ENCODE peak calls at places on chromosomes 11 and 22, in six cellular contexts. U is pancreas, I is lower lobe of right lung, D is HFF-Myc, F is glutamatergic neuron, S is GM10248. B is an unnamed sample.

GRCh38 chr22:41256254-41256897 is 15.6 kb upstream of the CHADL start:
- DNase-seq in U (no peak), D (peak; percentile 17), I (no peak), F (no peak), S (no peak), B (no peak)

GRCh38 chr11:119108151-119108856 is 1.2 kb downstream of the C2CD2L start:
- DNase-seq in I (peak; percentile 69), F (no peak), D (no peak), U (peak; percentile 42), S (peak; percentile 51), B (no peak)

GRCh38 chr22:50702261-50702671 is 29.6 kb downstream of the SHANK3 start:
- DNase-seq in D (no peak), F (peak; percentile 10), I (peak; percentile 30), U (no peak), S (no peak), B (no peak)

GRCh38 chr22:49108636-49109315 is 718.9 kb downstream of the BRD1 start:
- DNase-seq in F (no peak), S (no peak), D (no peak), I (no peak), U (no peak), B (no peak)

GRCh38 chr11:2807276-2807681 is 78.3 kb downstream of the CDKN1C start:
- DNase-seq in I (peak; percentile 84), D (no peak), F (peak; percentile 28), S (no peak), U (peak; percentile 79), B (no peak)

GRCh38 chr22:39144101-39144815 is 8.2 kb downstream of the CBX7 start:
- DNase-seq in D (no peak), S (peak; percentile 77), I (peak; percentile 61), U (no peak), F (no peak), B (no peak)

GRCh38 chr11:69238562-69239319 is 55.2 kb upstream of the MYEOV start:
- DNase-seq in U (no peak), S (peak; percentile 44), F (no peak), I (no peak), D (no peak), B (no peak)

GRCh38 chr11:2899080-2899783 is 13.7 kb upstream of the CDKN1C start:
- DNase-seq in F (no peak), I (peak; percentile 67), U (no peak), D (no peak), S (no peak), B (no peak)

GRCh38 chr11:102430158-102430836 is 22.3 kb downstream of the TMEM123 start:
- DNase-seq in U (no peak), F (no peak), I (no peak), D (no peak), S (peak; percentile 60), B (no peak)

GRCh38 chr11:119056397-119056999 is 507 bp downstream of the HYOU1 start:
- DNase-seq in F (peak; percentile 39), I (peak; percentile 65), D (no peak), U (peak; percentile 60), S (peak; percentile 39), B (peak; percentile 44)

GRCh38 chr11:62599069-62599696 is 2.5 kb downstream of the MTA2 start:
- DNase-seq in D (peak; percentile 98), F (peak; percentile 92), I (peak; percentile 93), S (peak; percentile 93), U (peak; percentile 85), B (peak; percentile 78)

GRCh38 chr22:44668190-44668885 is 33.7 kb upstream of the PRR5 start:
- DNase-seq in S (no peak), I (peak; percentile 48), F (no peak), D (no peak), U (no peak), B (peak; percentile 61)

GRCh38 chr22:50276143-50276542 is 6.0 kb upstream of the MAPK11 start:
- DNase-seq in U (peak; percentile 59), S (peak; percentile 65), I (peak; percentile 88), F (peak; percentile 70), D (no peak), B (peak; percentile 52)

GRCh38 chr11:112693781-112694180 is 267.4 kb upstream of the NCAM1 start:
- DNase-seq in I (no peak), U (no peak), D (no peak), S (no peak), F (no peak), B (no peak)

GRCh38 chr11:119625206-119625988 is 103.6 kb downstream of the NECTIN1 start:
- DNase-seq in S (no peak), F (no peak), D (no peak), I (no peak), U (no peak), B (no peak)

GRCh38 chr11:85685131-85685819 is 720 bp downstream of the CCDC89 start:
- DNase-seq in D (no peak), F (peak; percentile 22), I (peak; percentile 48), S (no peak), U (no peak), B (no peak)

GRCh38 chr11:3370268-3370870 is 8.6 kb downstream of the ZNF195 start:
- DNase-seq in S (no peak), D (no peak), F (no peak), I (no peak), U (no peak), B (no peak)

GRCh38 chr22:24834845-24835570 is 29.0 kb downstream of the SGSM1 start:
- DNase-seq in D (no peak), F (no peak), I (no peak), U (peak; percentile 34), S (no peak), B (peak; percentile 40)

GRCh38 chr22:45777046-45777851 is 105.6 kb downstream of the ATXN10 start:
- DNase-seq in U (no peak), D (peak; percentile 35), F (no peak), S (no peak), I (no peak), B (no peak)

GRCh38 chr11:47147250-47147649 is 29.4 kb downstream of the ARFGAP2 start:
- DNase-seq in I (no peak), F (no peak), S (no peak), U (no peak), D (no peak), B (no peak)

GRCh38 chr11:3156282-3156660 is 8.8 kb downstream of the OSBPL5 start:
- DNase-seq in U (no peak), S (no peak), F (peak; percentile 10), D (peak; percentile 52), I (no peak), B (no peak)

GRCh38 chr11:123798513-123799252 is 7.5 kb downstream of the OR6M1 start:
- DNase-seq in D (no peak), I (no peak), F (no peak), S (no peak), U (peak; percentile 37), B (no peak)

GRCh38 chr11:55949330-55949729 is 13.1 kb upstream of the OR5I1 start:
- DNase-seq in D (no peak), I (no peak), F (no peak), U (no peak), S (no peak), B (no peak)
- TF ChIP-seq CTCF in D (no peak), I (no peak), F (no peak), U (no peak), S (no peak), B (no peak)

DNA sequence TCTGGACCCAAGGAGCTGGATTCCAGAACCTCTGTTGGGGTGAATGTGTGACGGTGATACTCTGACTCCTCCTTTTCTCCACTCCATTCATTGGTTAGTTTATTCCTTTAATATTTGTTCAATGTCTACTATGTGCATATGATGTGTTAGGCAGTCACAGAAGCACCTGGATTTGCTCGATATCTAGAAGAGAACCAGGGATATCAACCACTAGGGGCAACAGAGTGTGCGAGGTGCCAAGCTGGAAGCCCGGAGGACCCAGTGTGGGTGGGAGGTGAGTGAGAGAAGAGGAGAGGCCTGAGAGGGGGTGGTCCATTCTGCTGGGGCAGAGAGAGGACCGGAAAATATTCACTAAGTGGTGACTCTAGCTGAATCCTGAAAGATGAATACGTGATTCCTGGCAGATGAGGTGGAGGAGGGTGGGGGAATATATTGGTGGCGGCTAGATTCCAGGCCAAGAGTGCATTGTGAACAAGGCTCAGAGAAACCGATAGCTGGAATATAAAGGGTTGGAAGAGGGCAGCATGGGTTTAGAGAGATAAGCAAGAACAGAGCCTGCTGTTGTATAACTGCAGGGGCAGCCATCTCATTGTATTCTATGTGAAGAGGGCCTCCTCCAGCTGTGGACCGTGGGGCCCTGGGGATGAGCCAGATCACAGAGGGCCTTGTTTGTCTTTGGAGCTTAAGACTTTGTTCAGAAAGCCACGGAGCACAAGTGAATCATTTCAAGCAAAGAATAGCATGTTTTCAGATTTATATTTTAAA is 6.9 kb upstream of the TIMP3 start:
- DNase-seq in F (no peak), U (no peak), D (no peak), I (no peak), S (no peak), B (no peak)
- TF ChIP-seq CTCF in F (no peak), U (no peak), D (peak; percentile 3), I (no peak), S (no peak), B (no peak)

DNA sequence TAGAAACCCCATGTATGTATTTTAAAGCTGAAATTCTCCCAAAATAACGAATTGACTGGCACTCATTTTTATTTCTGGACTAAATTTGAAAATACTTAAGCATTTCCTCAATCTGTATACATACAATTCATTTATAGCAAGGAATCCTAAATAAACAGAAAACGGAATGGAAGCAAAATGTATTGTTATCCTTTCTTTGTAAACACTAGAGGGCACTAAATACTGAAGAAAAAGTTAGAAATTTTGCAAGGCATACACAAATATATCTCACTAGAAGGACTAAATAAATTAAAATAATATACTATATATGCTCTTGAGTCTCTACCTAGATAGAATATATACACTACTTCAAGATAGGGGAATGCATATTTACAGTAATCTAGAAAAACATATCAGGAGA is 23.1 kb upstream of the ANO5 start:
- DNase-seq in S (no peak), I (no peak), U (no peak), D (no peak), F (no peak), B (no peak)
- TF ChIP-seq CTCF in S (peak; percentile 31), I (peak; percentile 33), U (peak; percentile 27), D (no peak), F (peak; percentile 47), B (peak; percentile 29)

GRCh38 chr11:34104680-34105078 is 750 bp upstream of the NAT10 start:
- DNase-seq in D (no peak), S (no peak), F (no peak), I (no peak), U (no peak), B (no peak)

GRCh38 chr11:34105957-34106504 is 602 bp downstream of the NAT10 start:
- DNase-seq in F (no peak), S (no peak), D (no peak), U (no peak), I (no peak), B (no peak)

DNA sequence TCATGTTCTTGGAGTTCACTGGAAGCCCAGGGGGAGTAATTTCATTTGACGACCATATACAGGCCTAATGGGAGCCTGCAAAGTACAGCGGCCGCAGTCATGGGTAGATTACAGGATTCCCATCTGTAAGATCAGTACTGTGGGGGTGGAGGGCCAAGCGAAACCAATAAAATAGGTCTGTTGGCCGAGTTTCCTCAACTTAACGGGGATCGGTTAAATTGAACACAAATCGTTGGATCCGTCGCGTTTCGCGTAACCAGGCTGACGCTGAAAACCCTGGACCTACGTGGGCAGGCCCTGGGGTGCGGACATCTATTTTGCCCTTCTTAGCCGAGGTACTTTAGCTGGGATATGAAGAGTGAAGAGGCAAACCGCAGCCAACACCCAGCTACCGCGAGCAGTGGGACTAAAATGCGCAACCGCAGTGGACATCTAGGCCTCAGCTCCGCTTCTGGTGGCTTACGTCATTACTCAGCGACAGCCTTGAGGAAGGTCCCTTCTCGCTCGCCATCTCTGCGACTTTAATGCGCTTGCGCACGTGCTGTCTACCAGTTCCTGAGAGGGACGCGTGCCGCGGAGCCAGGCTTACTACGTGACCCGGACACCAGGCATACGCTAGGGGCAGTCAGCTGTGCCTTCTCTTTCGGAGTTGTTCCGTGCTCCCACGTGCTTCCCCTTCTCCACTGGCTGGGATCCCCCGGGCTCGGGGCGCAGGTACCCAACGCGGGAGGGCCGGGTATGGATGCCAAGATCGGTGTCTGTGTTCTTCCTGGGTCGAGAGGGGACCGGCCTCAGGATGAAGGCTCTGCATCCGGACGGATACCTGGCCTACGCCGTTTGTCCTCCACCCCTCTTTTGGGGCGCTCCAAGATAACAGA is at the start of gene NAT10:
- DNase-seq in I (peak; percentile 98), S (peak; percentile 93), F (peak; percentile 96), U (peak; percentile 98), D (peak; percentile 99), B (peak; percentile 93)
- TF ChIP-seq CTCF in I (peak; percentile 27), S (no peak), F (no peak), U (no peak), D (no peak), B (no peak)

B was measured in endothelial cell.